ENCODE peak calls at places on chromosome 10, in six cellular contexts. One of them, this sample, is unnamed.

GRCh38 chr10:73094986-73095478 is 1.6 kb downstream of the P4HA1 start:
- DNase-seq in GM12878: no peak
- DNase-seq in HepG2: no peak
- DNase-seq in HCT116: no peak
- DNase-seq in SK-N-SH: no peak
- DNase-seq in H1: no peak
- DNase-seq in this sample: no peak

GRCh38 chr10:14952851-14953451 is 945 bp downstream of the DCLRE1C start:
- DNase-seq in GM12878: no peak
- DNase-seq in HepG2: no peak
- DNase-seq in HCT116: no peak
- DNase-seq in SK-N-SH: peak
- DNase-seq in H1: no peak
- DNase-seq in this sample: no peak

GRCh38 chr10:93095225-93095624 is 21.5 kb downstream of the CYP26A1 start:
- DNase-seq in GM12878: no peak
- DNase-seq in HepG2: no peak
- DNase-seq in HCT116: no peak
- DNase-seq in SK-N-SH: no peak
- DNase-seq in H1: no peak
- DNase-seq in this sample: no peak

GRCh38 chr10:70596860-70597809 is 5.4 kb downstream of the PRF1 start:
- DNase-seq in GM12878: no peak
- DNase-seq in HepG2: peak
- DNase-seq in HCT116: no peak
- DNase-seq in SK-N-SH: peak
- DNase-seq in H1: no peak
- DNase-seq in this sample: no peak

GRCh38 chr10:119412244-119412750 is 130.2 kb downstream of the RGS10 start:
- DNase-seq in GM12878: no peak
- DNase-seq in HepG2: no peak
- DNase-seq in HCT116: no peak
- DNase-seq in SK-N-SH: peak
- DNase-seq in H1: no peak
- DNase-seq in this sample: no peak

GRCh38 chr10:103467391-103467790 is 8.7 kb upstream of the CALHM1 start:
- DNase-seq in GM12878: peak
- DNase-seq in HepG2: no peak
- DNase-seq in HCT116: no peak
- DNase-seq in SK-N-SH: no peak
- DNase-seq in H1: no peak
- DNase-seq in this sample: no peak

GRCh38 chr10:46525824-46526681 is 30.4 kb downstream of the GPRIN2 start:
- DNase-seq in GM12878: no peak
- DNase-seq in HepG2: no peak
- DNase-seq in HCT116: peak
- DNase-seq in SK-N-SH: no peak
- DNase-seq in H1: no peak
- DNase-seq in this sample: peak

GRCh38 chr10:14093735-14094484 is 236.8 kb downstream of the FRMD4A start:
- DNase-seq in GM12878: no peak
- DNase-seq in HepG2: no peak
- DNase-seq in HCT116: no peak
- DNase-seq in SK-N-SH: peak
- DNase-seq in H1: no peak
- DNase-seq in this sample: peak

GRCh38 chr10:14366760-14367159 is 36.0 kb upstream of the FRMD4A start:
- DNase-seq in GM12878: no peak
- DNase-seq in HepG2: no peak
- DNase-seq in HCT116: no peak
- DNase-seq in SK-N-SH: no peak
- DNase-seq in H1: no peak
- DNase-seq in this sample: no peak

GRCh38 chr10:132849546-132850031 is 63.6 kb upstream of the NKX6-2 start:
- DNase-seq in GM12878: no peak
- DNase-seq in HepG2: no peak
- DNase-seq in HCT116: no peak
- DNase-seq in SK-N-SH: no peak
- DNase-seq in H1: no peak
- DNase-seq in this sample: no peak

GRCh38 chr10:110859947-110860376 is 11.8 kb upstream of the PDCD4 start:
- DNase-seq in GM12878: no peak
- DNase-seq in HepG2: no peak
- DNase-seq in HCT116: no peak
- DNase-seq in SK-N-SH: no peak
- DNase-seq in H1: no peak
- DNase-seq in this sample: no peak

GRCh38 chr10:29658984-29659769 is 24.4 kb upstream of the SVIL start:
- DNase-seq in GM12878: peak
- DNase-seq in HepG2: peak
- DNase-seq in HCT116: peak
- DNase-seq in SK-N-SH: no peak
- DNase-seq in H1: no peak
- DNase-seq in this sample: no peak
- TF ChIP-seq JUND in GM12878: peak
- TF ChIP-seq JUND in HepG2: peak
- TF ChIP-seq JUND in HCT116: peak
- TF ChIP-seq JUND in SK-N-SH: peak
- TF ChIP-seq JUND in H1: no peak
- TF ChIP-seq JUND in this sample: no peak

GRCh38 chr10:112260831-112261230 is 22.4 kb upstream of the TECTB start:
- DNase-seq in GM12878: no peak
- DNase-seq in HepG2: no peak
- DNase-seq in HCT116: no peak
- DNase-seq in SK-N-SH: no peak
- DNase-seq in H1: no peak
- DNase-seq in this sample: no peak

GRCh38 chr10:112262556-112262955 is 20.6 kb upstream of the TECTB start:
- DNase-seq in GM12878: no peak
- DNase-seq in HepG2: no peak
- DNase-seq in HCT116: no peak
- DNase-seq in SK-N-SH: no peak
- DNase-seq in H1: no peak
- DNase-seq in this sample: no peak

GRCh38 chr10:112258407-112258806 is 24.8 kb upstream of the TECTB start:
- DNase-seq in GM12878: no peak
- DNase-seq in HepG2: peak
- DNase-seq in HCT116: no peak
- DNase-seq in SK-N-SH: no peak
- DNase-seq in H1: no peak
- DNase-seq in this sample: no peak

GRCh38 chr10:112259688-112260087 is 23.5 kb upstream of the TECTB start:
- DNase-seq in GM12878: no peak
- DNase-seq in HepG2: no peak
- DNase-seq in HCT116: no peak
- DNase-seq in SK-N-SH: no peak
- DNase-seq in H1: no peak
- DNase-seq in this sample: no peak

DNA sequence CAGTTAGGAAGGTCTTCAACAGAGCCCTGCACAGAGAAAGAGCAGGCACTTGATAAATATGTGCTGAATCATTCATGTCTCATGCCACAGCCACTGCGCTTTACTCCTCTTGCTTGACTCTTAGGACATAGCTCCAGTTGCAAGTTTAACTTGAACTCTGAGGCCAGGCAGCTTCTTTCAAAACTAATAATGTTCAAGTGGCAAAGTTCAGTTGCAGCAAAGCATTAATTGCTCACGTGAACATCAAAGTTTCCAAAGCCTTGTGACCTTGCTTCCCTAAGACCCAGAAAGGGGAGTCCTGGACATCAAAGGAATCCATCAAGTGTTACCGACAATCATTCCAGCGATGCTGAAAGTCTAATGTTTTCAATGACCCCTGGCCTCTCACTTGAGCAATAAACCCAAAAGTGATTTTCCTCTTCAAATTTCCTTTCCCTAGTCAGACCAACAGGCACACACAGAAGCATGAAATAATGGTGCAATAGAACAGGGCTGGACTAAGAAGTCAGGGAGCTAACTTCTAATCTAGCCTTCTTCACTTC is 21.8 kb upstream of the TECTB start:
- DNase-seq in GM12878: no peak
- DNase-seq in HepG2: peak
- DNase-seq in HCT116: no peak
- DNase-seq in SK-N-SH: no peak
- DNase-seq in H1: no peak
- DNase-seq in this sample: no peak
- TF ChIP-seq JUND in GM12878: no peak
- TF ChIP-seq JUND in HepG2: peak
- TF ChIP-seq JUND in HCT116: no peak
- TF ChIP-seq JUND in SK-N-SH: no peak
- TF ChIP-seq JUND in H1: no peak
- TF ChIP-seq JUND in this sample: no peak

DNA sequence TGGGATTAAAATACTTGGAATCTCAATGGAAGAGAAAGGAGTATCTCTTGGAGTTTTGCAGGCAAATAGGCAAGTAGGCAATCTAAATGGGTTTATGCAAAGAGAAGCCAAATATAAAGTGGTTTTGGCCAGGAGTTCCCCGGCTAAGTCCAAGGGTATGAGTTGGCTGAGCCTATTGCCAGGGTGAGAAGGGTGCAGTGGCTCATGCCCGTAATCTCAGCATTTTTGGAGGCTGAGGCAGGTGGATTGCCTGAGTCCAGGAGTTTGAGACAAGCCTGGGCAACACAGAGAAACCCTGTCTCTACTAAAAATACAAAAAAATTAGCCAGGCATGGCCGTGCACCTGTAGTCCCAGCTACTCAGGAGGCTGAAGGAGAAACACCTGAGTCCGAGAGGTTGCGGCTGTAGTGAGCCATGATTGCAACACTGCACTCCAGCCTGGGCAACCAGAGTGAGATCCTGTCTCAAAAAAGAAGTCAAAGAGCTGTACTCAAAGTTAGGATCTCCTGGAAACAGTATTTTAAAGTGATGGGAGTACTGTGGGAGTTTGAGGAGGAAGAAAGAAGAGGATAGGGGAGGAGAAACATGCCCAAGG is 130.4 kb upstream of the RAB18 start:
- DNase-seq in GM12878: no peak
- DNase-seq in HepG2: no peak
- DNase-seq in HCT116: no peak
- DNase-seq in SK-N-SH: no peak
- DNase-seq in H1: no peak
- DNase-seq in this sample: no peak
- TF ChIP-seq JUND in GM12878: no peak
- TF ChIP-seq JUND in HepG2: no peak
- TF ChIP-seq JUND in HCT116: no peak
- TF ChIP-seq JUND in SK-N-SH: no peak
- TF ChIP-seq JUND in H1: no peak
- TF ChIP-seq JUND in this sample: no peak

GRCh38 chr10:62614389-62615157 is 189.9 kb upstream of the ADO start:
- DNase-seq in GM12878: peak
- DNase-seq in HepG2: no peak
- DNase-seq in HCT116: no peak
- DNase-seq in SK-N-SH: no peak
- DNase-seq in H1: no peak
- DNase-seq in this sample: no peak
- TF ChIP-seq JUND in GM12878: no peak
- TF ChIP-seq JUND in HepG2: no peak
- TF ChIP-seq JUND in HCT116: no peak
- TF ChIP-seq JUND in SK-N-SH: no peak
- TF ChIP-seq JUND in H1: no peak
- TF ChIP-seq JUND in this sample: no peak

DNA sequence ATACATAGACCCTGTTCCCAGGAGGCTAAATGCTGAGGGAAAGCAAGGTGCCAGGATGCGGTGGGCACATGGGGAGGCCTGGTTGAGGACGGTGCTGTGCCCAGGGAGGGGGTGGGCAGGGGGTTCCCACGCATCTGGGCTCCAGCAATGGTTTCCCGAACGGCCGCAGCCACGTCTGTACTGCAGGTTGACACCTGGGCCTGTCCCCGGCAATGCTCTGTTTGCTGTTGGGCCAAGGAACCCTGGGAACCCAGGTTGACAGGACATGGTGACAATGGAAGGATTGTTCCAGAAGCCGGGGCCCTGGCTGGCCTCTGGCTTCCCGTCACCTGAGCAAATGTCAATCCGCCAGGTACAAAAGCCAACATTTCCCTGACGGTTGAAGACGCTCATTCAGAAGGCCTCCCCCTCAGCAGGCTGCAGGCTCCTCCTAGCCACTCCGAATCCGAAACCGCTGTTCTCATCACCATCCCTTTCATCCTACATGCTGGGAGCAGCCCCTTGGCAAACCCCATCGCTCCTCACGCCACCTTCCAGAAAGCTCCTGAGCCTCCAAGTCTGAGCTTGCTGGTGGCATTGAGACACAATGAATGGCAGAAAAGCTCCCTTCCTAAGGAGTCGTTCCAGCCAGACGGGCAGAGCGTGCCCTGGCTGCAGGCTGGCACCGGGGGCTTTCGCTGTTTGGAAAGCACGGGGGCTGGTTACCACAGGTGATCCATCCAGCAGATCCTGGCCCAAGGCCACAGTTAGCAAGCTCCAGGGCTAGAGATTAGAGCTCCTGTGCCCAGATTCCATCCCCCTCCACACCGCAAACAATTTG is 31.2 kb downstream of the SPOCK2 start:
- DNase-seq in GM12878: no peak
- DNase-seq in HepG2: peak
- DNase-seq in HCT116: no peak
- DNase-seq in SK-N-SH: no peak
- DNase-seq in H1: no peak
- DNase-seq in this sample: no peak
- TF ChIP-seq JUND in GM12878: no peak
- TF ChIP-seq JUND in HepG2: peak
- TF ChIP-seq JUND in HCT116: no peak
- TF ChIP-seq JUND in SK-N-SH: no peak
- TF ChIP-seq JUND in H1: no peak
- TF ChIP-seq JUND in this sample: no peak

GRCh38 chr10:79021331-79021907 is 47.3 kb upstream of the ZMIZ1 start:
- DNase-seq in GM12878: no peak
- DNase-seq in HepG2: no peak
- DNase-seq in HCT116: no peak
- DNase-seq in SK-N-SH: no peak
- DNase-seq in H1: no peak
- DNase-seq in this sample: no peak
- TF ChIP-seq JUND in GM12878: no peak
- TF ChIP-seq JUND in HepG2: no peak
- TF ChIP-seq JUND in HCT116: no peak
- TF ChIP-seq JUND in SK-N-SH: no peak
- TF ChIP-seq JUND in H1: no peak
- TF ChIP-seq JUND in this sample: no peak